ENCODE peak calls at places on chromosome 16, in six cellular contexts. One of them, this sample, is unnamed.

GRCh38 chr16:8547756-8548155 is 42.6 kb downstream of the TMEM114 start:
- DNase-seq in ascending aorta: no peak
- DNase-seq in mucosa of descending colon: no peak
- DNase-seq in psoas muscle: no peak
- DNase-seq in fibroblast of lung: no peak
- DNase-seq in colonic mucosa: no peak
- DNase-seq in this sample: no peak

GRCh38 chr16:47732122-47732805 is 271.1 kb downstream of the PHKB start:
- DNase-seq in psoas muscle: no peak
- DNase-seq in ascending aorta: no peak
- DNase-seq in fibroblast of lung: peak; percentile 99
- DNase-seq in mucosa of descending colon: no peak
- DNase-seq in colonic mucosa: no peak
- DNase-seq in this sample: no peak

GRCh38 chr16:13780841-13781553 is 139.0 kb upstream of the ERCC4 start:
- DNase-seq in ascending aorta: no peak
- DNase-seq in psoas muscle: no peak
- DNase-seq in mucosa of descending colon: no peak
- DNase-seq in colonic mucosa: no peak
- DNase-seq in fibroblast of lung: no peak
- DNase-seq in this sample: no peak

GRCh38 chr16:68800257-68800875 is 43.0 kb upstream of the TANGO6 start:
- DNase-seq in psoas muscle: no peak
- DNase-seq in mucosa of descending colon: peak; percentile 47
- DNase-seq in colonic mucosa: peak; percentile 64
- DNase-seq in ascending aorta: no peak
- DNase-seq in fibroblast of lung: peak; percentile 91
- DNase-seq in this sample: no peak

GRCh38 chr16:7318661-7319060 is 14.0 kb upstream of the RBFOX1 start:
- DNase-seq in mucosa of descending colon: no peak
- DNase-seq in colonic mucosa: no peak
- DNase-seq in psoas muscle: no peak
- DNase-seq in ascending aorta: no peak
- DNase-seq in fibroblast of lung: no peak
- DNase-seq in this sample: no peak

GRCh38 chr16:58379736-58380135 is 12.5 kb upstream of the GINS3 start:
- DNase-seq in colonic mucosa: no peak
- DNase-seq in fibroblast of lung: no peak
- DNase-seq in psoas muscle: no peak
- DNase-seq in ascending aorta: no peak
- DNase-seq in mucosa of descending colon: no peak
- DNase-seq in this sample: no peak

GRCh38 chr16:30472328-30472942 is at the start of gene ITGAL:
- DNase-seq in mucosa of descending colon: peak; percentile 61
- DNase-seq in ascending aorta: peak; percentile 38
- DNase-seq in colonic mucosa: peak; percentile 46
- DNase-seq in psoas muscle: peak; percentile 60
- DNase-seq in fibroblast of lung: no peak
- DNase-seq in this sample: no peak

GRCh38 chr16:11255737-11256656 is at the start of gene SOCS1:
- DNase-seq in psoas muscle: peak; percentile 91
- DNase-seq in fibroblast of lung: peak; percentile 79
- DNase-seq in mucosa of descending colon: peak; percentile 91
- DNase-seq in ascending aorta: peak; percentile 43
- DNase-seq in colonic mucosa: peak; percentile 89
- DNase-seq in this sample: no peak

GRCh38 chr16:11141409-11142260 is 114.4 kb downstream of the SOCS1 start:
- DNase-seq in fibroblast of lung: no peak
- DNase-seq in colonic mucosa: no peak
- DNase-seq in mucosa of descending colon: no peak
- DNase-seq in psoas muscle: no peak
- DNase-seq in ascending aorta: no peak
- DNase-seq in this sample: no peak

GRCh38 chr16:9070295-9070694 is 21.1 kb upstream of the HAPSTR1 start:
- DNase-seq in psoas muscle: no peak
- DNase-seq in mucosa of descending colon: no peak
- DNase-seq in colonic mucosa: no peak
- DNase-seq in fibroblast of lung: no peak
- DNase-seq in ascending aorta: no peak
- DNase-seq in this sample: no peak

GRCh38 chr16:55042556-55043432 is 112.1 kb downstream of the IRX5 start:
- DNase-seq in ascending aorta: no peak
- DNase-seq in mucosa of descending colon: no peak
- DNase-seq in fibroblast of lung: no peak
- DNase-seq in psoas muscle: no peak
- DNase-seq in colonic mucosa: no peak
- DNase-seq in this sample: no peak

GRCh38 chr16:58032710-58033293 is 7.2 kb downstream of the MMP15 start:
- DNase-seq in mucosa of descending colon: no peak
- DNase-seq in ascending aorta: no peak
- DNase-seq in fibroblast of lung: no peak
- DNase-seq in colonic mucosa: no peak
- DNase-seq in psoas muscle: no peak
- DNase-seq in this sample: no peak

GRCh38 chr16:70478912-70479341 is 24.5 kb downstream of the FCSK start:
- DNase-seq in mucosa of descending colon: no peak
- DNase-seq in ascending aorta: no peak
- DNase-seq in colonic mucosa: no peak
- DNase-seq in fibroblast of lung: no peak
- DNase-seq in psoas muscle: no peak
- DNase-seq in this sample: no peak

GRCh38 chr16:3912373-3912772 is 31.9 kb upstream of the CREBBP start:
- DNase-seq in mucosa of descending colon: no peak
- DNase-seq in ascending aorta: no peak
- DNase-seq in fibroblast of lung: no peak
- DNase-seq in psoas muscle: no peak
- DNase-seq in colonic mucosa: no peak
- DNase-seq in this sample: no peak

GRCh38 chr16:46673320-46674013 is 15.5 kb downstream of the VPS35 start:
- DNase-seq in psoas muscle: no peak
- DNase-seq in colonic mucosa: no peak
- DNase-seq in fibroblast of lung: peak; percentile 50
- DNase-seq in ascending aorta: no peak
- DNase-seq in mucosa of descending colon: no peak
- DNase-seq in this sample: no peak

GRCh38 chr16:86508028-86508946 is 2.0 kb upstream of the FOXF1 start:
- DNase-seq in ascending aorta: no peak
- DNase-seq in mucosa of descending colon: peak; percentile 45
- DNase-seq in psoas muscle: no peak
- DNase-seq in fibroblast of lung: peak; percentile 38
- DNase-seq in colonic mucosa: no peak
- DNase-seq in this sample: no peak

GRCh38 chr16:86505899-86506864 is 4.1 kb upstream of the FOXF1 start:
- DNase-seq in ascending aorta: no peak
- DNase-seq in colonic mucosa: no peak
- DNase-seq in fibroblast of lung: no peak
- DNase-seq in mucosa of descending colon: no peak
- DNase-seq in psoas muscle: no peak
- DNase-seq in this sample: no peak

GRCh38 chr16:86508947-86509758 is 1.2 kb upstream of the FOXF1 start:
- DNase-seq in mucosa of descending colon: peak; percentile 58
- DNase-seq in colonic mucosa: peak; percentile 45
- DNase-seq in ascending aorta: no peak
- DNase-seq in fibroblast of lung: peak; percentile 87
- DNase-seq in psoas muscle: peak; percentile 57
- DNase-seq in this sample: no peak

GRCh38 chr16:86505185-86505898 is 5.0 kb upstream of the FOXF1 start:
- DNase-seq in ascending aorta: no peak
- DNase-seq in mucosa of descending colon: no peak
- DNase-seq in fibroblast of lung: no peak
- DNase-seq in colonic mucosa: no peak
- DNase-seq in psoas muscle: no peak
- DNase-seq in this sample: no peak

GRCh38 chr16:86507173-86508027 is 2.9 kb upstream of the FOXF1 start:
- DNase-seq in fibroblast of lung: no peak
- DNase-seq in ascending aorta: no peak
- DNase-seq in colonic mucosa: no peak
- DNase-seq in mucosa of descending colon: no peak
- DNase-seq in psoas muscle: no peak
- DNase-seq in this sample: no peak
- H3K4me3 ChIP-seq in fibroblast of lung: peak overlapping the region; percentile 68
- H3K4me3 ChIP-seq in ascending aorta: peak overlapping the region; percentile 51
- H3K4me3 ChIP-seq in colonic mucosa: peak overlapping the region; percentile 52
- H3K4me3 ChIP-seq in mucosa of descending colon: peak overlapping the region; percentile 26
- H3K4me3 ChIP-seq in psoas muscle: no peak overlapping the region
- H3K4me3 ChIP-seq in this sample: no peak overlapping the region

DNA sequence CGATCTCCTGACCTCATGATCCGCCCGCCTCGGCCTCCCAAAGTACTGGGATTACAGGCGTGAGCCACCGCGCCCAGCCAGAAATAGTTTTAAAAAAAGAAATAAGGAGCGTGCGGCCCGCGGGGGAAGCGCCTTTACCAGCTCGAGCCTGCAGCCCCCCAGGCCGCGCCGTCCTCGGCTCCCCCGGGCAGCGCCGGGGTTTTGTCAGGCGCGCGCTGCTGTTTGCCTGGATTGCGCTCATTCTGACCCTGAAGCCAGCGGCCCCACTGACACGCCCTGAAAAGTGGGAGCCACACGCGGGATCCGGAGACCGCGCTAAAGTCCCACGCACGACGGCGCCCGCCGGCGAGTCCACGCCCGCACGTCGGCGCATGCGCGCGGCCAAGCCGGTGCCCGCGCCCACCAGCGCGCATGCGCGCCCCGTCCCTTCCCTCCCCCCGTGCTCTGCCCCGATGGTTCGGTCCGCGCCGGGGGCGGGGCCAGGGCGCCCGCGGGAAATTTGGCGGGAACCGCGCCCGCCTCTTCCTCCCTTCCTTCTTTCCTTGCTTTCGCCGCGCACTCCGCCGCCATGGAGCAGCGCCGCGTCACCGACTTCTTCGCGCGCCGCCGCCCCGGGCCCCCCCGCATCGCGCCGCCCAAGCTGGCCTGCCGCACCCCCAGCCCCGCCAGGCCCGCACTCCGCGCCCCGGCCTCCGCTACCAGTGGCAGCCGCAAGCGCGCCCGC is at the start of gene CDT1:
- DNase-seq in psoas muscle: peak; percentile 92
- DNase-seq in colonic mucosa: peak; percentile 83
- DNase-seq in ascending aorta: no peak
- DNase-seq in fibroblast of lung: peak; percentile 58
- DNase-seq in mucosa of descending colon: peak; percentile 93
- DNase-seq in this sample: no peak
- TF ChIP-seq CTCF in psoas muscle: no peak
- TF ChIP-seq CTCF in colonic mucosa: no peak
- TF ChIP-seq CTCF in ascending aorta: no peak
- TF ChIP-seq CTCF in fibroblast of lung: no peak
- TF ChIP-seq CTCF in mucosa of descending colon: no peak
- TF ChIP-seq CTCF in this sample: no peak

GRCh38 chr16:23676924-23677480 is 1.7 kb upstream of the PLK1 start:
- DNase-seq in fibroblast of lung: no peak
- DNase-seq in ascending aorta: no peak
- DNase-seq in psoas muscle: no peak
- DNase-seq in colonic mucosa: peak; percentile 61
- DNase-seq in mucosa of descending colon: no peak
- DNase-seq in this sample: no peak

GRCh38 chr16:23670137-23670776 is 8.4 kb upstream of the PLK1 start:
- DNase-seq in colonic mucosa: no peak
- DNase-seq in fibroblast of lung: peak; percentile 93
- DNase-seq in psoas muscle: peak; percentile 73
- DNase-seq in mucosa of descending colon: no peak
- DNase-seq in ascending aorta: no peak
- DNase-seq in this sample: peak; percentile 84

GRCh38 chr16:23678430-23679273 is at the start of gene PLK1:
- DNase-seq in fibroblast of lung: peak; percentile 81
- DNase-seq in colonic mucosa: peak; percentile 91
- DNase-seq in psoas muscle: peak; percentile 83
- DNase-seq in mucosa of descending colon: peak; percentile 90
- DNase-seq in ascending aorta: no peak
- DNase-seq in this sample: peak; percentile 31

GRCh38 chr16:23668873-23669272 is 9.8 kb upstream of the PLK1 start:
- DNase-seq in ascending aorta: no peak
- DNase-seq in colonic mucosa: no peak
- DNase-seq in fibroblast of lung: no peak
- DNase-seq in mucosa of descending colon: no peak
- DNase-seq in psoas muscle: no peak
- DNase-seq in this sample: no peak

DNA sequence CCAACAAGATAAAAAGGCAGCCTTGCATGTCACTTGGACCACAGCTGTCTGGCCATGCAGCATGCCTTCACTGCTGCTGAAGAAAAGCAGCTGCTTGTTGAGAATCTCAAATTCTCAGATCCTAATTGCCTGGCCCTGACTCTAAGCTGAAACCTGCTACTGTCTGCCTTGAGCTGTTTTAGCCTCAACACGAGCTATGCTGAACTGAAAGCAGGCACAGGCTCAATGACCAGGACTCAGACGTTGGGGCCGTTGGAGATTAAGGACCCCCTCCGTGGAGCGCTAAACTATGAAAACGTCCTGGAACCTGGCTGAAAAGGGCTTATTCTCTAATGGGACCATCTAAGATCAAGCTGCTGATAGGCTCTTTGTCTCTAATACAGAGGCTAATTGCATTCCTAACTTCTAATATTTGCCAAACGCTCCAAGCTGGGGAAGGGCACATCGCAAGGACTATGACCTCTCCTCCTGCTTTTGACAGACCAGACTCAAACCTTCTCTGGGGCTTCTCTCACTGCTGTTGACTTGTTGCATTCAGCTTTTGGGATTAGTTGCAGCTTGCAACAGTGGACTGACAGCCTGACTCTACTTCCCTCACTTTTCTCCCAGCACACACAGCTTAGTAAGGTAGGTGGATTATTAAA is 4.6 kb upstream of the PLK1 start:
- DNase-seq in ascending aorta: no peak
- DNase-seq in fibroblast of lung: no peak
- DNase-seq in colonic mucosa: no peak
- DNase-seq in mucosa of descending colon: no peak
- DNase-seq in psoas muscle: no peak
- DNase-seq in this sample: no peak
- H3K4me3 ChIP-seq in ascending aorta: no peak overlapping the region
- H3K4me3 ChIP-seq in fibroblast of lung: no peak overlapping the region
- H3K4me3 ChIP-seq in colonic mucosa: no peak overlapping the region
- H3K4me3 ChIP-seq in mucosa of descending colon: no peak overlapping the region
- H3K4me3 ChIP-seq in psoas muscle: no peak overlapping the region
- H3K4me3 ChIP-seq in this sample: no peak overlapping the region

DNA sequence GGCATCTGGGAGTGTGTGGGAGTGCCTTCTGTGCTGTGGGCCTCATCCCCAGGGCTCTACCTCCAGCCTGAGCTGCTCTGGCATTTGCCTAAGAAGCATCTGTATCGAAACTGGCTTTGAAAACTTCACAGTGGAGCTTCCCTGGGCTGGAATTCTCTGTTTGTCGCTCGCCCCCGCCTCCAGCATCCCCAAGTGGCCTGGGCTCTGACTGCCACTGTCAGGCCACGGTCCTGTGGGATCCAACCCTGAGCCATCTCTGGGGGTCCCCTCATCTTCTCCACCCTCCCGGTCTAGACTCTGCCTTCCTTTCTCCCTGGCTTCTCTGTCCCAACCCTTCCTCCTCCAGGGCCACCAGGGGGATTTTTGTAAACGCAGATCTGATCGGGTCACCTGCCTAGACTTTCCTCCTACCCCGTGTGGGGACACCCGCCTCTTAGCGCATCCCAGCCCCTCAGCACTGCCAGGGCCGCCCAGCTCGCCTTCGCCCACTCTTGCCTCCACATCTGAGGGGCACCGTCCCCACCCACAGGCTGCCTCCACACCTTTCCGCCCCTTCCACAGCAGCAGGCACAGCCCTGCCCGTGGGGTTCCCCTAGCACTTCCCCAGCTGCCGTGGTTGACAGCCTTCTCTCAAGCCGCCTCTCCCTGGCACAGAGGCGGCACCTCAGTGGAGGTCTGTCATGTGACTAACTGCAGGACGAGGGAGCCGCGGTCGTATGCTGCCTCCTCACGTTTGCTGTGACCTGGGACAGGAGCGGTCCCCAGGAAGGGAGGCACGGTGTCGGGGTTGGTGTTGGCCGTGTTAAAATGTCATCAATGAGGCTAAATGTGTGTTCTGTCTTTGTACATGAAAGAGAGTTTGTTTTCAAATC is 12.0 kb downstream of the TBC1D24 start:
- DNase-seq in fibroblast of lung: no peak
- DNase-seq in psoas muscle: peak; percentile 79
- DNase-seq in mucosa of descending colon: peak; percentile 77
- DNase-seq in ascending aorta: no peak
- DNase-seq in colonic mucosa: peak; percentile 64
- DNase-seq in this sample: no peak
- TF ChIP-seq CTCF in fibroblast of lung: no peak
- TF ChIP-seq CTCF in psoas muscle: peak; percentile 25
- TF ChIP-seq CTCF in mucosa of descending colon: no peak
- TF ChIP-seq CTCF in ascending aorta: no peak
- TF ChIP-seq CTCF in colonic mucosa: no peak
- TF ChIP-seq CTCF in this sample: peak; percentile 48

This sample was measured in epithelial cell of proximal tubule.